ENCODE peak calls at places on chromosomes 12 and 14, in seven cellular contexts. R is GM12878, O is suprapubic skin, V is vagina, G is H1, A is HCT116, T is spleen. S is an unnamed sample.

GRCh38 chr14:101601603-101602465 is 40.5 kb downstream of the DIO3 start:
- DNase-seq in T (peak), G (no peak), A (no peak), R (no peak), V (peak), O (no peak), S (peak)

GRCh38 chr14:64755661-64756265 is 51.5 kb downstream of the PLEKHG3 start:
- DNase-seq in G (no peak), O (no peak), T (no peak), A (no peak), R (no peak), V (no peak), S (no peak)

GRCh38 chr12:133129368-133130037 is 571 bp downstream of the ZNF891 start:
- DNase-seq in T (peak), G (peak), V (no peak), O (no peak), R (no peak), A (no peak), S (no peak)

GRCh38 chr12:12081836-12082497 is 11.2 kb downstream of the BCL2L14 start:
- DNase-seq in T (no peak), R (peak), G (peak), V (no peak), O (no peak), A (peak), S (no peak)

GRCh38 chr12:72586456-72586855 is 314.3 kb downstream of the TRHDE start:
- DNase-seq in V (no peak), A (no peak), T (no peak), G (no peak), R (no peak), O (no peak), S (no peak)

GRCh38 chr12:14981049-14981448 is 8.2 kb downstream of the PDE6H start:
- DNase-seq in R (no peak), O (no peak), G (no peak), A (no peak), T (no peak), V (no peak), S (peak)

GRCh38 chr12:124174406-124174805 is 120.5 kb upstream of the RFLNA start:
- DNase-seq in R (no peak), T (no peak), O (no peak), G (no peak), A (no peak), V (no peak), S (no peak)

GRCh38 chr12:131947482-131948027 is 2.2 kb upstream of the EP400 start:
- DNase-seq in R (no peak), V (no peak), A (no peak), G (no peak), T (peak), O (peak), S (no peak)

GRCh38 chr12:65522956-65523857 is 244.7 kb downstream of the MSRB3 start:
- DNase-seq in G (no peak), V (no peak), R (no peak), O (no peak), A (no peak), T (no peak), S (no peak)

GRCh38 chr12:51797301-51797700 is 51.2 kb downstream of the FIGNL2 start:
- DNase-seq in R (no peak), A (no peak), T (no peak), G (no peak), O (no peak), V (no peak), S (no peak)

GRCh38 chr14:31572955-31573354 is 11.8 kb downstream of the NUBPL start:
- DNase-seq in V (no peak), O (no peak), T (no peak), A (no peak), G (no peak), R (no peak), S (no peak)

GRCh38 chr12:98799822-98800221 is 154.7 kb downstream of the APAF1 start:
- DNase-seq in T (no peak), V (no peak), O (no peak), A (no peak), G (no peak), R (no peak), S (no peak)

GRCh38 chr12:6374028-6374780 is 1.2 kb downstream of the SCNN1A start:
- DNase-seq in T (peak), O (no peak), V (no peak), G (no peak), A (no peak), R (no peak), S (peak)

GRCh38 chr12:104930388-104931326 is 27.4 kb downstream of the SLC41A2 start:
- DNase-seq in R (peak), A (no peak), V (no peak), O (no peak), G (no peak), T (no peak), S (no peak)

GRCh38 chr14:105087963-105088811 is 23.0 kb upstream of the GPR132 start:
- DNase-seq in R (no peak), T (peak), A (no peak), G (peak), O (peak), V (no peak), S (peak)

GRCh38 chr14:60161176-60162107 is 3.8 kb downstream of the DHRS7 start:
- DNase-seq in G (no peak), R (no peak), T (no peak), V (no peak), A (no peak), O (peak), S (no peak)

GRCh38 chr12:111122458-111122878 is 202.1 kb upstream of the MYL2 start:
- DNase-seq in A (no peak), R (no peak), T (no peak), V (no peak), G (no peak), O (no peak), S (no peak)

GRCh38 chr12:65602579-65603295 is 221.5 kb upstream of the HMGA2 start:
- DNase-seq in R (no peak), G (peak), T (peak), A (peak), V (no peak), O (peak), S (peak)

GRCh38 chr12:110224379-110225304 is 56.4 kb upstream of the ATP2A2 start:
- DNase-seq in R (no peak), T (no peak), O (no peak), V (no peak), G (no peak), A (no peak), S (no peak)

GRCh38 chr14:95468416-95469133 is 47.9 kb downstream of the SYNE3 start:
- DNase-seq in O (no peak), T (no peak), V (no peak), R (no peak), G (no peak), A (no peak), S (no peak)

GRCh38 chr12:6180300-6181051 is 19.7 kb upstream of the CD9 start:
- DNase-seq in V (no peak), A (peak), O (no peak), R (no peak), T (peak), G (no peak), S (peak)

GRCh38 chr14:31829256-31829923 is 247.7 kb upstream of the ARHGAP5 start:
- DNase-seq in G (no peak), T (no peak), O (no peak), R (no peak), A (no peak), V (no peak), S (no peak)

GRCh38 chr12:85627584-85627983 is 208.6 kb downstream of the RASSF9 start:
- DNase-seq in G (no peak), A (no peak), R (no peak), T (no peak), O (no peak), V (no peak), S (no peak)

GRCh38 chr14:97948841-97949240 is 1151.7 kb downstream of the VRK1 start:
- DNase-seq in T (no peak), V (no peak), O (no peak), G (no peak), A (no peak), R (no peak), S (peak)

GRCh38 chr14:63228221-63228620 is 24.0 kb downstream of the RHOJ start:
- DNase-seq in T (no peak), R (no peak), V (no peak), A (no peak), O (no peak), G (no peak), S (no peak)

GRCh38 chr12:94207467-94208432 is 59.4 kb downstream of the PLXNC1 start:
- DNase-seq in A (no peak), V (no peak), T (no peak), G (no peak), O (no peak), R (peak), S (peak)

GRCh38 chr14:105879867-105880561 is 353.6 kb downstream of the TMEM121 start:
- DNase-seq in O (peak), R (no peak), V (no peak), G (no peak), T (peak), A (no peak), S (peak)

GRCh38 chr14:93959239-93960107 is 16.9 kb downstream of the ASB2 start:
- DNase-seq in R (peak), A (peak), V (no peak), G (no peak), T (peak), O (no peak), S (peak)

GRCh38 chr12:18975933-18976332 is 153.6 kb upstream of the PLEKHA5 start:
- DNase-seq in G (no peak), V (no peak), A (no peak), O (no peak), R (no peak), T (no peak), S (no peak)

GRCh38 chr12:30794591-30795409 is 40.0 kb upstream of the CAPRIN2 start:
- DNase-seq in O (no peak), G (no peak), V (no peak), A (peak), R (no peak), T (no peak), S (no peak)

GRCh38 chr14:59482471-59483331 is 1.5 kb downstream of the L3HYPDH start:
- DNase-seq in R (no peak), O (no peak), T (no peak), A (peak), V (no peak), G (no peak), S (no peak)

GRCh38 chr12:96218989-96219678 is 25.0 kb downstream of the ELK3 start:
- DNase-seq in G (no peak), T (no peak), R (no peak), V (no peak), A (no peak), O (no peak), S (no peak)

GRCh38 chr14:65032319-65032718 is 45.6 kb downstream of the FNTB start:
- DNase-seq in V (no peak), G (no peak), A (no peak), O (no peak), R (no peak), T (no peak), S (no peak)

GRCh38 chr12:93223440-93224426 is 154.0 kb upstream of the NUDT4 start:
- DNase-seq in O (no peak), A (no peak), G (no peak), T (no peak), R (no peak), V (no peak), S (no peak)

GRCh38 chr12:81759215-81759991 is at the start of gene PPFIA2:
- DNase-seq in G (peak), R (no peak), A (no peak), V (no peak), T (peak), O (peak), S (peak)

GRCh38 chr14:52352546-52352945 is 38.4 kb downstream of the PTGER2 start:
- DNase-seq in A (no peak), T (no peak), G (no peak), V (no peak), O (no peak), R (no peak), S (no peak)
- TF ChIP-seq POLR2AphosphoS5 in A (no peak), T (no peak), G (no peak), V (no peak), O (no peak), R (no peak), S (no peak)

DNA sequence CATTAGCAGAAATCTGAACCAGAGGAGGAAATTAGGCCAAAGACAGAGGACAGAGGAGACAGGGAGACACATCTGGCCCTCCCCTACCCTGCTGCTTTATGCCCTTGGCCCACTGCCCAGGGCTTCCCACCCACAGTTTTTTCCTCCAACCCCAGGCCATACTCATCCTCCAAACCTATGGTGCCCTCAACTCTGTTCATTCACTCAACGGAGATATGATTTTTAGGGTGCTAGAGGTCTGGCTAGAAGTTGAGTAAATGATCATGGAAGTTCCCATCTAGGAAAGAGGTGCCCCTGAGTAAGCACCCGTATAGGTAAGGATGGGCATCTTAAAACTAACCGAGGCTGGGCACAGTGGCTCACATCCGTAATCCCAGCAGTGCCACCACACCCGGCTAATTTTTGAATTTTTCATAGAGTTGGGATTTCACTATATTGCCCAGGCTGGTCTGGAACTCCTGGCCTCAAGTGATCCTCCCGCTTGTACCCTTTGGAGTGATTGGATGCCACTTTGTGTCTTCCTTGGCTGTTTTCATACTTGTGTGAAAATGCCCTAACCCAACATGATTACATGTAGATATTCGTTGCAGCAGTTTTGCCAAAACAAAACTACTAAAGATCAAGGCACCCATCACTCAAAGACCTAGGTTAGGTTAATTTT is 4.4 kb downstream of the KRT18 start:
- DNase-seq in A (no peak), T (no peak), G (no peak), V (no peak), O (no peak), R (no peak), S (no peak)
- TF ChIP-seq POLR2A in A (no peak), T (no peak), G (no peak), V (no peak), O (no peak), R (no peak), S (no peak)

DNA sequence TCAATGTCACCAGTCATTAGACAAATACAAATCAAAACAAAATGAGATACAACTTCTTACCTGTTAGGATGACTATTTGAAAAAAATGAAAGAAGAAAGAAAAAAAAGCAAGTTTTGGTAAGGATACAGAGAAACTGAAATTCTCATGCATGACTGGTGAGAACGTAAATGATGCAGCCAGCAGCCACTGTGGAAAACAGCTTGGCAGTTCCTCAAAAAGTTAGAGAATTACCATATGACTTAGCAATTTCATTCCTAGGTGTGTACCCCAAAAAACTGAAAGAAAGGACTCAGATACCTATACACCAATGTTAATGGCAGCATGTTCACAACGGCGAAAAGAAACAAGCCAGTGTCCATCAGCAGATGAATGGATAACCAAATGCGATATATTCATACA is 26.6 kb downstream of the NINJ2 start:
- DNase-seq in T (no peak), A (no peak), V (no peak), R (no peak), G (no peak), O (no peak), S (no peak)
- TF ChIP-seq CTCF in T (no peak), A (no peak), V (no peak), R (no peak), G (no peak), O (no peak), S (no peak)

DNA sequence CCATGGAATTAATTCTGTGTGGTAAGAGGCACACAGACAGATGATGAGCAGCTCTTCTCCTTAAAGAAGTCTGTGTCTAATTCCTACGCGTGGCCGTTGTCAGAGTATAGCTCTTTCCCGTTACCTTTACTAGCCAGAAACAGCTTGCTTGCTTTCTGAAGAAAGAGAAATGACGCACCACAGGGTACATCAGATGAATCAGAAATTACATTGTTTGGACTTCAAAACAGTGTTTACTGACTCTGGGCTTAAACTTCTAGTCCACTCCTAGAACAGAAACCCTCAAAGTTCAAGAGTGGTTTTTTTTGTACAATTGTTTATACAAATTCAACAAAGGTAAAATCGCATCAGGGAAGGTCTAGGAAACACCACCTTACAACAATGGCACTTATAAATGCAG is 29.0 kb downstream of the RNF34 start:
- DNase-seq in T (no peak), A (no peak), V (no peak), O (no peak), R (no peak), G (no peak), S (no peak)
- TF ChIP-seq POLR2AphosphoS5 in T (no peak), A (no peak), V (no peak), O (no peak), R (no peak), G (no peak), S (no peak)

DNA sequence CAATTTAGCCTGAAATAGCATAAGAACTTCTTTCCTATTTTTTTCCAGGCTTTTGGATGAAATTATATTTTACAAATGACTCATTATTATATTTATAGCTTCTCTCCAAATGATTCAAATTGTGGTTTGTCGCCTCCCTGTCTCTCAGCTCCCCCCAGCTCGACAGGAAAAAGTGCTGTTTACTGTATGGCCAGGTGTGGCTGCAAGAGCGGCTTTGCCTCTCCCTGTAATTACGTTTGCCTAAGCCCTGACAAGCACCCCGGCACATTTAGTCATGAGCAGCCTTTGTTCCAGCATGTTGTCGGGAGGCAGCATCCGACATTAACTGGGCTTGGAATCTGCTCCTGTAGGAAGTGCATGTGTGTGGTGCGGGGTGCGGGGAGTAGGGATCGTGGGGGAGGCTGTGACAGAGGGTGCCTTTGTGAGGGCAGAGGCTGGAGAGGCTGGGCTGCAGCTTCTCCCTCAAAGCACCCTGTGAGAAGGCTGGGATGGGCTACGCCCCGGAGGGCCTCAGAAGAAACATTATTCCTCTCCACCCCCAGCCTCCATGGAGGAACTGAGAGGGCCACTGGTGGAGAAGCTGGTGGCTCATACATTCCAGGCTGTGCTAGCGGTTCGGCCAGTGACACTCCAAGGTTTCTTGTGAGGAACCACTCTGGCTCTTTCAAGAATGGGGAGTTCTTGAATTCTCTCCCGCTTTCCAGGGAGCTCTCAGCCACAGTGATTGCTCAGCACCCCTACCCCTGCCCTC is 42.1 kb upstream of the CTDSP2 start:
- DNase-seq in A (no peak), T (no peak), V (no peak), R (no peak), G (no peak), O (no peak), S (no peak)
- TF ChIP-seq POLR2A in A (no peak), T (no peak), V (no peak), R (no peak), G (no peak), O (no peak), S (peak)

DNA sequence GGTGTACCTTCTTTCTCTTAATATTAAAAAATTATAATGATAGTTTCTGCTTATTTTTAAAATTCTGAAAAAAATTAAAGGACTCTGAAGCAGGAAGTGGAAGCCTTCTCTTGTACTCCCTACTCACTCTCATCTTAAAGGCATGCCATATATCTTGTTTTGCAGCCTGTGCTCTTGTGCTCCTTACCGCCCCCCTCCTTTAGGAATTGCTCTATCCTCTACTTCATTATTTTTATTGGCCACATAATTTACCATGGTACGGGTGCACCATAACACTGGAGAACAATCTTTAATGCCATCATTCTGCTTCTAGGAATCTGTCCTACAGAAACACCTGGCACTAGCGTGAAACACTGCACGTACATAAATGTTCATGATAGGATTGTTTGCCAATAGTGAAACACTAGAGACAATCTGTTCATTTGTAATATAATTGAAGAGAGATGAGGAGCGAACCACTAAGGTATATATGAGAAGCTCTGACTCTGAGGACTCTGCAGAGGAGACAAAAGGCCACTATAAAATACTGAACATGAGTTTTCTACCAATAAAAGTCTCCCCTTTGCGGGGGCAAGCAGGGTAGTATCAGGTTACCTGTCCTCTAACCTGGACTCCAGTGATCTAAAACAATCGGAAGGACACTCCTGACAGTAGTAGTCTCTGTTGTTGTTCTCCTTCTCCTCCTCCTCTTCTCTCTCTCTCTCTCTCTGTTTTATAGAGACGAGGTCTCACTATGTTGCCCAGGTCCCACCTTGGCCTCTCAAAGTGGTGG is 6.3 kb upstream of the NYNRIN start:
- DNase-seq in A (peak), O (no peak), R (no peak), V (no peak), T (no peak), G (no peak), S (no peak)
- TF ChIP-seq CTCF in A (peak), O (no peak), R (no peak), V (no peak), T (no peak), G (no peak), S (no peak)

GRCh38 chr12:16369156-16369555 is 21.7 kb downstream of the MGST1 start:
- DNase-seq in R (no peak), G (no peak), O (no peak), A (no peak), T (no peak), V (no peak), S (no peak)
- TF ChIP-seq POLR2AphosphoS5 in R (no peak), G (no peak), O (no peak), A (no peak), T (no peak), V (no peak), S (no peak)

GRCh38 chr12:100197486-100197885 is 3.1 kb upstream of the ACTR6 start:
- DNase-seq in T (no peak), R (no peak), G (no peak), O (no peak), A (no peak), V (no peak), S (no peak)

GRCh38 chr12:100201604-100202423 is 1.2 kb downstream of the ACTR6 start:
- DNase-seq in A (no peak), O (no peak), T (no peak), V (no peak), G (no peak), R (no peak), S (no peak)

GRCh38 chr12:100199023-100199346 is 1.6 kb upstream of the ACTR6 start:
- DNase-seq in V (no peak), G (no peak), R (no peak), O (no peak), T (no peak), A (no peak), S (no peak)

GRCh38 chr12:100200450-100201181 is at the start of gene ACTR6:
- DNase-seq in T (peak), G (peak), O (peak), R (peak), A (peak), V (no peak), S (peak)

GRCh38 chr12:100199347-100200136 is 1.1 kb upstream of the ACTR6 start:
- DNase-seq in A (peak), G (peak), R (no peak), V (no peak), O (peak), T (peak), S (peak)
- TF ChIP-seq POLR2A in A (no peak), G (no peak), R (peak), V (no peak), O (no peak), T (no peak), S (peak)